ENCODE peak calls at places on chromosomes 3 and 15, in five cellular contexts. One of them, this sample, is unnamed.

GRCh38 chr3:38566215-38566528 is 70.0 kb downstream of the EXOG start:
- DNase-seq in K562: no peak
- DNase-seq in GM12891: no peak
- DNase-seq in H1: no peak
- DNase-seq in GM12878: no peak
- DNase-seq in this sample: no peak

GRCh38 chr3:59517448-59517847 is 467.6 kb upstream of the CFAP20DC start:
- DNase-seq in H1: no peak
- DNase-seq in GM12878: no peak
- DNase-seq in K562: no peak
- DNase-seq in GM12891: no peak
- DNase-seq in this sample: no peak

GRCh38 chr3:37126856-37127255 is 47.5 kb downstream of the LRRFIP2 start:
- DNase-seq in K562: no peak
- DNase-seq in H1: no peak
- DNase-seq in GM12891: no peak
- DNase-seq in GM12878: no peak
- DNase-seq in this sample: no peak

GRCh38 chr3:31562525-31562924 is 29.8 kb downstream of the STT3B start:
- DNase-seq in GM12878: no peak
- DNase-seq in H1: peak; percentile 43
- DNase-seq in K562: peak; percentile 18
- DNase-seq in GM12891: no peak
- DNase-seq in this sample: no peak

GRCh38 chr3:46693897-46694235 is 387 bp upstream of the ALS2CL start:
- DNase-seq in GM12891: no peak
- DNase-seq in GM12878: no peak
- DNase-seq in K562: no peak
- DNase-seq in H1: no peak
- DNase-seq in this sample: peak; percentile 42

GRCh38 chr3:118447326-118447725 is 587.3 kb downstream of the IGSF11 start:
- DNase-seq in GM12878: no peak
- DNase-seq in GM12891: no peak
- DNase-seq in K562: no peak
- DNase-seq in H1: no peak
- DNase-seq in this sample: no peak

GRCh38 chr3:60935709-60936108 is 315.5 kb downstream of the FHIT start:
- DNase-seq in GM12891: no peak
- DNase-seq in GM12878: no peak
- DNase-seq in K562: no peak
- DNase-seq in H1: no peak
- DNase-seq in this sample: no peak

GRCh38 chr15:71051539-71051938 is 63.7 kb upstream of the THSD4 start:
- DNase-seq in H1: no peak
- DNase-seq in GM12878: no peak
- DNase-seq in K562: no peak
- DNase-seq in GM12891: no peak
- DNase-seq in this sample: no peak

GRCh38 chr15:91426412-91426811 is 326.4 kb downstream of the SV2B start:
- DNase-seq in GM12891: no peak
- DNase-seq in GM12878: no peak
- DNase-seq in K562: no peak
- DNase-seq in H1: no peak
- DNase-seq in this sample: no peak

GRCh38 chr3:39166932-39167532 is 13.6 kb upstream of the CSRNP1 start:
- DNase-seq in GM12878: no peak
- DNase-seq in H1: no peak
- DNase-seq in GM12891: no peak
- DNase-seq in K562: no peak
- DNase-seq in this sample: no peak

GRCh38 chr3:191235331-191236314 is 36.6 kb downstream of the OSTN start:
- DNase-seq in H1: no peak
- DNase-seq in GM12878: peak; percentile 90
- DNase-seq in GM12891: peak; percentile 43
- DNase-seq in K562: no peak
- DNase-seq in this sample: peak; percentile 40

GRCh38 chr3:50256978-50257890 is 11.7 kb upstream of the SEMA3B start:
- DNase-seq in GM12878: no peak
- DNase-seq in H1: no peak
- DNase-seq in GM12891: no peak
- DNase-seq in K562: peak; percentile 34
- DNase-seq in this sample: no peak

GRCh38 chr3:46453526-46454208 is 11.0 kb downstream of the LTF start:
- DNase-seq in GM12891: no peak
- DNase-seq in GM12878: no peak
- DNase-seq in K562: no peak
- DNase-seq in H1: no peak
- DNase-seq in this sample: no peak

GRCh38 chr3:72143322-72143721 is 358.4 kb upstream of the PROK2 start:
- DNase-seq in GM12891: no peak
- DNase-seq in GM12878: no peak
- DNase-seq in H1: no peak
- DNase-seq in K562: peak; percentile 56
- DNase-seq in this sample: no peak

GRCh38 chr3:186592682-186593081 is 20.2 kb upstream of the AHSG start:
- DNase-seq in K562: no peak
- DNase-seq in GM12878: no peak
- DNase-seq in H1: no peak
- DNase-seq in GM12891: no peak
- DNase-seq in this sample: no peak

GRCh38 chr15:99509686-99510461 is 55.9 kb upstream of the MEF2A start:
- DNase-seq in H1: no peak
- DNase-seq in GM12878: no peak
- DNase-seq in GM12891: no peak
- DNase-seq in K562: no peak
- DNase-seq in this sample: no peak

GRCh38 chr15:74202461-74203401 is at the start of gene STRA6:
- DNase-seq in GM12878: no peak
- DNase-seq in GM12891: no peak
- DNase-seq in K562: peak; percentile 68
- DNase-seq in H1: peak; percentile 93
- DNase-seq in this sample: no peak
- TF ChIP-seq POLR2A in GM12878: no peak
- TF ChIP-seq POLR2A in GM12891: no peak
- TF ChIP-seq POLR2A in K562: no peak
- TF ChIP-seq POLR2A in H1: no peak
- TF ChIP-seq POLR2A in this sample: no peak

DNA sequence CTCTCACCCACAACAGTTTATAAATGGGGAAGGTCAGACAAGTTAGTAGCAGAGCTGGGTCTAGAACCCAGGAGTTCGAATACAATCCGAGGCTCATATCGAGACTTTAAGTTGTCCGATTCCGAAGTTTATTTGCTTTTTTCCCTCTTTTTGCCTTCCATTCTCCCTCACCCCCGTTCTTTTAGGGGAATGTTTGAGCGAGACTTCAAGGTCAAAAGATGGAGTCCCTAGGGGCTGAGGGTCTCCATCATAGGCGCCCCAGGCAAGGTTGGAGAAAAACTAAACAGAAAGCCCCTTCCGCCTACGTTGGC is 7.2 kb downstream of the BCL6 start:
- DNase-seq in H1: no peak
- DNase-seq in K562: no peak
- DNase-seq in GM12891: no peak
- DNase-seq in GM12878: no peak
- DNase-seq in this sample: no peak
- TF ChIP-seq TAF1 in H1: no peak
- TF ChIP-seq TAF1 in K562: no peak
- TF ChIP-seq TAF1 in GM12891: no peak
- TF ChIP-seq TAF1 in GM12878: no peak
- TF ChIP-seq TAF1 in this sample: no peak

GRCh38 chr3:51687472-51688205 is 16.6 kb downstream of the TEX264 start:
- DNase-seq in H1: no peak
- DNase-seq in K562: no peak
- DNase-seq in GM12878: no peak
- DNase-seq in GM12891: no peak
- DNase-seq in this sample: no peak

GRCh38 chr3:51686512-51687215 is 15.6 kb downstream of the TEX264 start:
- DNase-seq in H1: no peak
- DNase-seq in GM12878: peak; percentile 68
- DNase-seq in K562: peak; percentile 44
- DNase-seq in GM12891: peak; percentile 54
- DNase-seq in this sample: peak; percentile 59

GRCh38 chr3:51683566-51683965 is 12.5 kb downstream of the TEX264 start:
- DNase-seq in K562: no peak
- DNase-seq in GM12891: no peak
- DNase-seq in H1: no peak
- DNase-seq in GM12878: no peak
- DNase-seq in this sample: no peak

GRCh38 chr3:51686056-51686455 is 15.0 kb downstream of the TEX264 start:
- DNase-seq in H1: no peak
- DNase-seq in GM12878: no peak
- DNase-seq in K562: no peak
- DNase-seq in GM12891: no peak
- DNase-seq in this sample: no peak

GRCh38 chr3:51684971-51685751 is 14.1 kb downstream of the TEX264 start:
- DNase-seq in GM12878: no peak
- DNase-seq in H1: no peak
- DNase-seq in GM12891: no peak
- DNase-seq in K562: peak; percentile 18
- DNase-seq in this sample: no peak
- TF ChIP-seq POLR2AphosphoS5 in GM12878: no peak
- TF ChIP-seq POLR2AphosphoS5 in H1: no peak
- TF ChIP-seq POLR2AphosphoS5 in GM12891: no peak
- TF ChIP-seq POLR2AphosphoS5 in K562: no peak
- TF ChIP-seq POLR2AphosphoS5 in this sample: no peak

GRCh38 chr15:88629071-88629470 is 7.9 kb downstream of the AEN start:
- DNase-seq in GM12891: no peak
- DNase-seq in H1: no peak
- DNase-seq in K562: no peak
- DNase-seq in GM12878: no peak
- DNase-seq in this sample: no peak

GRCh38 chr15:88631464-88632028 is 7.3 kb upstream of the ISG20 start:
- DNase-seq in K562: no peak
- DNase-seq in GM12891: no peak
- DNase-seq in H1: no peak
- DNase-seq in GM12878: no peak
- DNase-seq in this sample: no peak

GRCh38 chr15:88630798-88631463 is 7.9 kb upstream of the ISG20 start:
- DNase-seq in GM12878: no peak
- DNase-seq in GM12891: no peak
- DNase-seq in H1: no peak
- DNase-seq in K562: no peak
- DNase-seq in this sample: no peak

GRCh38 chr15:88628018-88628673 is 7.0 kb downstream of the AEN start:
- DNase-seq in GM12891: no peak
- DNase-seq in GM12878: no peak
- DNase-seq in H1: no peak
- DNase-seq in K562: no peak
- DNase-seq in this sample: no peak

DNA sequence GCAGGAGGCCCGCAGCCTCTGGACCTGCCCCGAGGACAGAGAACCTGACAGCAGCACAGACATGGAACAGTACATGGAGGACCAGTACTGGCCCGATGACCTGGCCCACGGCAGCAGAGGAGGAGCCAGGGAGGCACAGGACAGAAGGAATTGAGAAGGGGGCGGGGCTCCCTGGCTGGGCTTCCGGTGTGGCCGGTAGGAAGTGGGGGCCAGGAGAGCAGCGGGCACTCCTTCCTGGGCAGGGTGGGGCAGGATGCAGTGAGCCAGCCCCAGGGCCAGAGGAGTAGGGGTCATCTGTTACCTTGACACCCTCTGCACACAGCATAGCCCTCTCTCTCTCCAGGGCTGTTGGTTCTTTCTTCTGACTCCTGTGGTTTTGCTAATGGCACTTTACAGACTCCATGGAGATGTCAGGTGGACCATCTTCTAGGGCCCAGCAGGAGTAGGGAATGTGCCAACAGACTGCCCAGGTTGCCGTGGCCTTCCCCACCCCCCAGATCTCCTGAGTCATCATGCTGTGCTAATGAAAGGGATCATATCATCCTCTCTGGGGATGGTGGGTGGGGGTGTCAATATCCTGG is 8.6 kb upstream of the ISG20 start:
- DNase-seq in H1: no peak
- DNase-seq in K562: no peak
- DNase-seq in GM12891: no peak
- DNase-seq in GM12878: no peak
- DNase-seq in this sample: no peak
- TF ChIP-seq POLR2A in H1: no peak
- TF ChIP-seq POLR2A in K562: no peak
- TF ChIP-seq POLR2A in GM12891: peak; percentile 32
- TF ChIP-seq POLR2A in GM12878: peak; percentile 45
- TF ChIP-seq POLR2A in this sample: no peak

GRCh38 chr3:123687286-123687685 is 102.4 kb upstream of the HACD2 start:
- DNase-seq in GM12878: no peak
- DNase-seq in GM12891: no peak
- DNase-seq in H1: no peak
- DNase-seq in K562: no peak
- DNase-seq in this sample: no peak
- TF ChIP-seq TAF1 in GM12878: no peak
- TF ChIP-seq TAF1 in GM12891: no peak
- TF ChIP-seq TAF1 in H1: no peak
- TF ChIP-seq TAF1 in K562: no peak
- TF ChIP-seq TAF1 in this sample: no peak